ENCODE peak calls at places on chromosomes 2 and 18, in six cellular contexts. O is GM12878; J is sigmoid colon; Y is upper lobe of left lung; X is H9; L is CD4-positive, alpha-beta T cell. Q is an unnamed sample. For H3K27me3 and H3K9me3, the result is how much of the 10 kb centered on the place peaks cover.

GRCh38 chr18:366466-367053 is 98.7 kb upstream of the THOC1 start:
- DNase-seq in X (peak), L (no peak), Y (no peak), O (no peak), J (no peak), Q (no peak)

GRCh38 chr2:96970910-96971309 is 15.5 kb downstream of the FAM178B start:
- DNase-seq in L (no peak), J (no peak), X (no peak), Y (no peak), O (no peak), Q (no peak)

GRCh38 chr18:9455718-9456511 is 19.4 kb upstream of the RALBP1 start:
- DNase-seq in X (no peak), L (no peak), O (no peak), Y (no peak), J (no peak), Q (no peak)

GRCh38 chr2:122179492-122180070 is 424.1 kb downstream of the TSN start:
- DNase-seq in X (no peak), L (no peak), O (no peak), Y (no peak), J (no peak), Q (peak)

GRCh38 chr2:173962036-173962435 is 3.1 kb downstream of the SP3 start:
- DNase-seq in X (no peak), J (no peak), O (no peak), L (no peak), Y (no peak), Q (no peak)

GRCh38 chr2:86336350-86337234 is 834 bp downstream of the REEP1 start:
- DNase-seq in X (peak), Y (peak), O (no peak), L (no peak), J (no peak), Q (peak)

GRCh38 chr2:8597094-8597493 is 84.8 kb upstream of the ID2 start:
- DNase-seq in Y (no peak), L (no peak), J (no peak), O (no peak), X (no peak), Q (no peak)

GRCh38 chr2:73116182-73116960 is 3.6 kb upstream of the RAB11FIP5 start:
- DNase-seq in J (no peak), Y (no peak), O (no peak), L (no peak), X (no peak), Q (no peak)

GRCh38 chr2:60485550-60485949 is 67.9 kb downstream of the BCL11A start:
- DNase-seq in J (no peak), Y (no peak), L (no peak), O (no peak), X (no peak), Q (no peak)

GRCh38 chr2:60484080-60484737 is 69.2 kb downstream of the BCL11A start:
- DNase-seq in O (no peak), Y (no peak), L (no peak), X (peak), J (no peak), Q (no peak)

GRCh38 chr2:60485055-60485454 is 68.4 kb downstream of the BCL11A start:
- DNase-seq in X (no peak), O (no peak), J (no peak), L (no peak), Y (no peak), Q (no peak)

GRCh38 chr2:60481257-60481656 is 72.2 kb downstream of the BCL11A start:
- DNase-seq in O (no peak), Y (no peak), L (no peak), X (peak), J (no peak), Q (no peak)

DNA sequence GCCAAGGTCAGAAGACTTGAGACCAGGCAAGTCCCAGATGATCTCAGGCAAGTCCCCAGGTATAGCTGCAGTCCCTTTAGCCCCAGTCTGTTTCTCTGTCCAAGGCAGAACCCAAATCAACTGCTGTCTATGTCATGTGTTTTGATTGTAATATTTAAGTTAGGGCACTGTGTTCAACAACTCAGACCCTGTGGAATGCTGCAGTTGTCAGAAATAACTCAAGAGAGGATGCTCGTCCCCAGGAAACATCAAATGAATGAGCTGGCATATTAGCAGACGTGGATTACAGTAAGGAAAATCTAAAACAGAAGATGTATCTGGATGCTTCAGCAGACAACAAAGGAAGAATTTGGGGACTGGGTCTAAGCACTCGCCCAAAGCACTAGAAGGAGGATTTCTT is 70.1 kb downstream of the BCL11A start:
- DNase-seq in O (no peak), L (no peak), Y (no peak), J (no peak), X (peak), Q (no peak)
- H3K27me3 ChIP-seq in O (under half), L (under half), Y (under half), J (under half), X (under half), Q (under half)

GRCh38 chr2:70962211-70962884 is 16.1 kb upstream of the ANKRD53 start:
- DNase-seq in L (no peak), O (no peak), Y (peak), J (no peak), X (peak), Q (no peak)

GRCh38 chr2:70959851-70960832 is 18.3 kb upstream of the ANKRD53 start:
- DNase-seq in O (no peak), L (no peak), Y (peak), J (no peak), X (peak), Q (no peak)

GRCh38 chr2:70961648-70961994 is 16.8 kb upstream of the ANKRD53 start:
- DNase-seq in J (no peak), L (no peak), O (no peak), X (peak), Y (no peak), Q (no peak)

GRCh38 chr2:70959271-70959761 is 19.1 kb upstream of the ANKRD53 start:
- DNase-seq in X (peak), O (no peak), J (no peak), L (no peak), Y (peak), Q (no peak)

DNA sequence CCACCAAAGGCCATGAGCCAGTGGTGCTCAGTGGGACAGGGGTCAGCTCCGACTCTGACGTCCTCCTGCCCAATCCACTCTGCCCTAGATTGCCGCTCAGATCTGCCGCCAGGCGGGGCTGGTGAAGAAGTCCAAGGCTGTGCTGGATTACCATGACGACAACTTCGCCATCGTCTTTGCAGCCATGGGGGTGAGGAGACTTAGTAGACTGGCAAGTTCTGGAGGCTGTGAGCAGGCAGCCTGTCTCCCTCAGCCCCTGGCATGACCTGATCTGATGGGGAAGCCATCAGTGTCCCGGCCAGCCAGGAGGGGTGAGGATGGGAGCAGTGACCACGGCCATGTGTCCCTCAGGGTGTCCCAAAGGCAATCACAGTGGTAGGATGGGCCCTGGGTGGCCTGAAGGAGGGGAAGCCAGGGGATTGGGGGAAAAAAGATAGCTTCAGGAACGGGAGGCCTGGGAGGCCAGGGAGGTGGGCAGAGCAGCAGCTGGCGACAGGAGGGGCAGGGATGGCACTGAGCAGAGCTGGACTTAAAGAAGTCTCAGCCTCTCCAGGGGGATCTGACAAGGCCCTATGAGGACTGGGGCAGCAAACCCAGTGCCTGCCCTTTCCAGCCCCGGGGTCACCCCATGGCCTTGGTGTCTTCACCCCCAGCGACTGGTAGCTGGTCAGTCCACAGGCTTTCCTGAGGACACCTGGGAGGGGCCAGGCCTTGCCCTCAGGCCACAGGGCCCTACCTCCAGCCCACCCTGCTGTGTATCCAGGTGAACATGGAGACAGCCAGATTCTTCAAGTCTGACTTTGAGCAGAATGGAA is 17.4 kb upstream of the ANKRD53 start:
- DNase-seq in L (no peak), O (no peak), J (no peak), Y (peak), X (peak), Q (no peak)
- TF ChIP-seq CTCF in L (no peak), O (no peak), J (no peak), Y (no peak), X (no peak), Q (no peak)

DNA sequence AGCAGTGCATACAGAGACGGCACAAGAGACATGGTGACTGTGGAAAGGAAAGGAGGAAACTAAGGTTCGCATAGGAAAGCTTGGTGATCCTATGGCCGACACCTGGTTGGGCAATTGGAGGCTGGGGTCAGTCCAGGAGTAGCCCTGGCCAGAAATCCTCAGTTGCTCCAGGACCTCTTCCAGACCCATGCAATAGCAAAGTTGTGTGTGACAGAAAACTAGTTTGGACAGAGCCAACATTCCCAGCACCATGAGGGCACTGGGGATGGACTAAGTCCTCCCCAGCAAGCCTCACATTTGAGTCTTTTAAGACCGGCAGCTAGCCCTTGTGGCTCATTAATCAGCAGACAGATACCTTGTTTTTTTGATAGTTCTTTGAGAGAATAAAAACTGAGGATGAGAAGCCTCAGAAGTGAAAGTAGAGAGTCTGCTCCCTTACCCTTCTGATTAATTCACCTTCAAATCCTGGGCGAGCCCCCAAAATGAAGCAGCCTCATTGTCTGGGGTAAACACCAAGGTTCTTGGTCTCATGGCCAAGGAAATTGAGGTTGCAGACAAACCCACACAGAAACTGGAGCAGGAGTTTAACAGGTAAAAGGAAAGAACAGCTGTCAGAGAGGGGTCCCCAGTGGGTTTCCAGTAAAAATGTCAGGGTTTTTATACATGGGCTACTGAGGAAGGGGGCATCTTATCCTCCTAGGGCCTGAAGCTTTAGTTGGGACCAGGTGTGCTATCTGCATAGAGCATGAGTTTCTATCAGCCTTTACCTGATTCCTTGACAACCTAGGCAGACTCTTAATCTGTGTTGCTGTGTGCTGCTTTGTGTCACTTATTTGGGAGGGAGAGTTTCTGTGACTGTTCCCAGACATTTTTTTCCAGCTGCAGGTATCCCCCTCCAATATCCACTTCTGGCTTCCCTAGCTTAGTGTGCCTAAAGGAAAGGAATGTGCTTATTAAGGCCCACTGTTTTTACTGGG is 39.1 kb downstream of the STK17B start:
- DNase-seq in J (no peak), L (peak), O (no peak), Y (no peak), X (no peak), Q (no peak)
- H3K9me3 ChIP-seq in J (under half), L (half or more), O (under half), Y (under half), X (under half), Q (under half)

GRCh38 chr2:54708584-54709340 is 14.7 kb upstream of the EML6 start:
- DNase-seq in O (no peak), X (peak), J (peak), L (no peak), Y (peak), Q (peak)

GRCh38 chr2:54709341-54709809 is 14.1 kb upstream of the EML6 start:
- DNase-seq in J (no peak), X (peak), O (no peak), Y (no peak), L (no peak), Q (no peak)

GRCh38 chr2:54712516-54712915 is 10.9 kb upstream of the EML6 start:
- DNase-seq in L (no peak), X (no peak), J (no peak), O (no peak), Y (no peak), Q (no peak)

GRCh38 chr2:54706622-54707021 is 16.8 kb upstream of the EML6 start:
- DNase-seq in X (no peak), Y (no peak), J (no peak), O (no peak), L (no peak), Q (no peak)

GRCh38 chr2:54710216-54710615 is 13.2 kb upstream of the EML6 start:
- DNase-seq in X (no peak), J (no peak), O (no peak), Y (peak), L (no peak), Q (no peak)
- H3K27me3 ChIP-seq in X (under half), J (under half), O (under half), Y (under half), L (under half), Q (under half)

GRCh38 chr2:42336361-42336965 is 24.6 kb downstream of the COX7A2L start:
- DNase-seq in O (no peak), X (no peak), J (no peak), L (no peak), Y (no peak), Q (no peak)

GRCh38 chr2:42337846-42338566 is 23.0 kb downstream of the COX7A2L start:
- DNase-seq in X (no peak), Y (peak), O (no peak), J (no peak), L (no peak), Q (no peak)

GRCh38 chr2:42335514-42336104 is 25.4 kb downstream of the COX7A2L start:
- DNase-seq in O (no peak), L (no peak), Y (peak), J (no peak), X (no peak), Q (no peak)

GRCh38 chr2:42338567-42339190 is 22.3 kb downstream of the COX7A2L start:
- DNase-seq in X (no peak), J (no peak), O (no peak), L (no peak), Y (no peak), Q (no peak)

GRCh38 chr2:42337356-42337820 is 23.6 kb downstream of the COX7A2L start:
- DNase-seq in O (no peak), L (no peak), X (no peak), J (no peak), Y (no peak), Q (no peak)
- TF ChIP-seq CTCF in O (peak), L (no peak), X (peak), J (no peak), Y (no peak), Q (peak)